ENCODE peak calls at places on chromosomes 11 and 22, in eight cellular contexts. One of them, this sample, is unnamed.

GRCh38 chr11:129637983-129638776 is 177.5 kb upstream of the TMEM45B start:
- DNase-seq in H7: no peak
- DNase-seq in stimulated activated CD8-positive, alpha-beta memory T cell treated with anti-CD3 and anti-CD28 coated beads, Interleukin-15, amount 100 ng/mL, for 4 hours: no peak
- DNase-seq in stimulated activated CD4-positive, alpha-beta T cell treated with anti-CD3 and anti-CD28 coated beads, Interleukin-4, amount 100 ng/mL, for 4 hours: no peak
- DNase-seq in skeletal muscle cell: no peak
- DNase-seq in A172: no peak
- DNase-seq in NCI-H1417: no peak
- DNase-seq in psoas muscle: no peak
- DNase-seq in this sample: peak; percentile 19

GRCh38 chr11:120746836-120747609 is 235.5 kb downstream of the GRIK4 start:
- DNase-seq in H7: no peak
- DNase-seq in stimulated activated CD8-positive, alpha-beta memory T cell treated with anti-CD3 and anti-CD28 coated beads, Interleukin-15, amount 100 ng/mL, for 4 hours: no peak
- DNase-seq in A172: no peak
- DNase-seq in NCI-H1417: peak; percentile 95
- DNase-seq in stimulated activated CD4-positive, alpha-beta T cell treated with anti-CD3 and anti-CD28 coated beads, Interleukin-4, amount 100 ng/mL, for 4 hours: no peak
- DNase-seq in psoas muscle: no peak
- DNase-seq in skeletal muscle cell: no peak
- DNase-seq in this sample: no peak

GRCh38 chr22:50146440-50147228 is 23.9 kb upstream of the PANX2 start:
- DNase-seq in H7: no peak
- DNase-seq in stimulated activated CD4-positive, alpha-beta T cell treated with anti-CD3 and anti-CD28 coated beads, Interleukin-4, amount 100 ng/mL, for 4 hours: no peak
- DNase-seq in skeletal muscle cell: peak; percentile 36
- DNase-seq in psoas muscle: peak; percentile 64
- DNase-seq in A172: no peak
- DNase-seq in NCI-H1417: peak; percentile 78
- DNase-seq in stimulated activated CD8-positive, alpha-beta memory T cell treated with anti-CD3 and anti-CD28 coated beads, Interleukin-15, amount 100 ng/mL, for 4 hours: no peak
- DNase-seq in this sample: peak; percentile 28

GRCh38 chr22:40834628-40835027 is 15.5 kb upstream of the SLC25A17 start:
- DNase-seq in skeletal muscle cell: no peak
- DNase-seq in stimulated activated CD8-positive, alpha-beta memory T cell treated with anti-CD3 and anti-CD28 coated beads, Interleukin-15, amount 100 ng/mL, for 4 hours: no peak
- DNase-seq in psoas muscle: no peak
- DNase-seq in H7: no peak
- DNase-seq in A172: no peak
- DNase-seq in stimulated activated CD4-positive, alpha-beta T cell treated with anti-CD3 and anti-CD28 coated beads, Interleukin-4, amount 100 ng/mL, for 4 hours: no peak
- DNase-seq in NCI-H1417: no peak
- DNase-seq in this sample: no peak

GRCh38 chr22:21591695-21592094 is 24.2 kb downstream of the UBE2L3 start:
- DNase-seq in NCI-H1417: no peak
- DNase-seq in skeletal muscle cell: no peak
- DNase-seq in stimulated activated CD4-positive, alpha-beta T cell treated with anti-CD3 and anti-CD28 coated beads, Interleukin-4, amount 100 ng/mL, for 4 hours: no peak
- DNase-seq in stimulated activated CD8-positive, alpha-beta memory T cell treated with anti-CD3 and anti-CD28 coated beads, Interleukin-15, amount 100 ng/mL, for 4 hours: no peak
- DNase-seq in A172: no peak
- DNase-seq in psoas muscle: peak; percentile 51
- DNase-seq in H7: no peak
- DNase-seq in this sample: no peak

GRCh38 chr11:80144932-80145612 is 704.2 kb upstream of the TENM4 start:
- DNase-seq in stimulated activated CD4-positive, alpha-beta T cell treated with anti-CD3 and anti-CD28 coated beads, Interleukin-4, amount 100 ng/mL, for 4 hours: no peak
- DNase-seq in stimulated activated CD8-positive, alpha-beta memory T cell treated with anti-CD3 and anti-CD28 coated beads, Interleukin-15, amount 100 ng/mL, for 4 hours: no peak
- DNase-seq in H7: no peak
- DNase-seq in A172: no peak
- DNase-seq in NCI-H1417: peak; percentile 59
- DNase-seq in psoas muscle: no peak
- DNase-seq in skeletal muscle cell: no peak
- DNase-seq in this sample: no peak

GRCh38 chr22:46362221-46362933 is 26.9 kb downstream of the TRMU start:
- DNase-seq in stimulated activated CD4-positive, alpha-beta T cell treated with anti-CD3 and anti-CD28 coated beads, Interleukin-4, amount 100 ng/mL, for 4 hours: no peak
- DNase-seq in H7: peak; percentile 67
- DNase-seq in NCI-H1417: peak; percentile 82
- DNase-seq in A172: no peak
- DNase-seq in psoas muscle: no peak
- DNase-seq in stimulated activated CD8-positive, alpha-beta memory T cell treated with anti-CD3 and anti-CD28 coated beads, Interleukin-15, amount 100 ng/mL, for 4 hours: no peak
- DNase-seq in skeletal muscle cell: peak; percentile 4
- DNase-seq in this sample: no peak

GRCh38 chr11:2779981-2780849 is 80.4 kb upstream of the KCNQ1OT1 start:
- DNase-seq in NCI-H1417: no peak
- DNase-seq in psoas muscle: peak; percentile 24
- DNase-seq in A172: no peak
- DNase-seq in stimulated activated CD4-positive, alpha-beta T cell treated with anti-CD3 and anti-CD28 coated beads, Interleukin-4, amount 100 ng/mL, for 4 hours: peak; percentile 0
- DNase-seq in H7: peak; percentile 60
- DNase-seq in skeletal muscle cell: no peak
- DNase-seq in stimulated activated CD8-positive, alpha-beta memory T cell treated with anti-CD3 and anti-CD28 coated beads, Interleukin-15, amount 100 ng/mL, for 4 hours: no peak
- DNase-seq in this sample: no peak

GRCh38 chr11:4610258-4610935 is 2.4 kb upstream of the TRIM68 start:
- DNase-seq in A172: no peak
- DNase-seq in psoas muscle: no peak
- DNase-seq in skeletal muscle cell: no peak
- DNase-seq in stimulated activated CD4-positive, alpha-beta T cell treated with anti-CD3 and anti-CD28 coated beads, Interleukin-4, amount 100 ng/mL, for 4 hours: no peak
- DNase-seq in stimulated activated CD8-positive, alpha-beta memory T cell treated with anti-CD3 and anti-CD28 coated beads, Interleukin-15, amount 100 ng/mL, for 4 hours: no peak
- DNase-seq in NCI-H1417: no peak
- DNase-seq in H7: no peak
- DNase-seq in this sample: peak; percentile 33

GRCh38 chr11:112889446-112889845 is 71.8 kb upstream of the NCAM1 start:
- DNase-seq in H7: no peak
- DNase-seq in A172: no peak
- DNase-seq in psoas muscle: no peak
- DNase-seq in stimulated activated CD4-positive, alpha-beta T cell treated with anti-CD3 and anti-CD28 coated beads, Interleukin-4, amount 100 ng/mL, for 4 hours: no peak
- DNase-seq in stimulated activated CD8-positive, alpha-beta memory T cell treated with anti-CD3 and anti-CD28 coated beads, Interleukin-15, amount 100 ng/mL, for 4 hours: no peak
- DNase-seq in NCI-H1417: no peak
- DNase-seq in skeletal muscle cell: no peak
- DNase-seq in this sample: no peak

GRCh38 chr11:62889484-62890437 is 9.1 kb downstream of the SLC3A2 start:
- DNase-seq in stimulated activated CD8-positive, alpha-beta memory T cell treated with anti-CD3 and anti-CD28 coated beads, Interleukin-15, amount 100 ng/mL, for 4 hours: no peak
- DNase-seq in NCI-H1417: peak; percentile 36
- DNase-seq in skeletal muscle cell: no peak
- DNase-seq in psoas muscle: no peak
- DNase-seq in A172: peak; percentile 67
- DNase-seq in stimulated activated CD4-positive, alpha-beta T cell treated with anti-CD3 and anti-CD28 coated beads, Interleukin-4, amount 100 ng/mL, for 4 hours: no peak
- DNase-seq in H7: peak; percentile 49
- DNase-seq in this sample: peak; percentile 75

GRCh38 chr11:47378011-47378835 is at the start of gene SPI1:
- DNase-seq in skeletal muscle cell: no peak
- DNase-seq in H7: peak; percentile 74
- DNase-seq in stimulated activated CD4-positive, alpha-beta T cell treated with anti-CD3 and anti-CD28 coated beads, Interleukin-4, amount 100 ng/mL, for 4 hours: no peak
- DNase-seq in A172: no peak
- DNase-seq in psoas muscle: peak; percentile 50
- DNase-seq in stimulated activated CD8-positive, alpha-beta memory T cell treated with anti-CD3 and anti-CD28 coated beads, Interleukin-15, amount 100 ng/mL, for 4 hours: no peak
- DNase-seq in NCI-H1417: no peak
- DNase-seq in this sample: no peak